ENCODE peak calls at places on chromosome 3, in nine cellular contexts. N, H, I, W, M, R, K, Q and J are unnamed samples.

GRCh38 chr3:191523099-191523498 is 62.1 kb downstream of the PYDC2 start:
- DNase-seq in N (no peak), R (no peak), K (no peak), H (no peak), W (no peak), M (peak; percentile 83), Q (no peak), I (no peak), J (no peak)

GRCh38 chr3:16174389-16174788 is at the start of gene GALNT15:
- DNase-seq in H (peak; percentile 89), W (peak; percentile 98), M (no peak), R (peak; percentile 45), I (peak; percentile 98), K (peak; percentile 4), N (peak; percentile 94), Q (no peak), J (peak; percentile 47)

GRCh38 chr3:167992384-167992783 is 103.3 kb downstream of the GOLIM4 start:
- DNase-seq in Q (no peak), R (no peak), M (no peak), K (no peak), I (no peak), H (no peak), N (no peak), W (no peak), J (no peak)

GRCh38 chr3:149332781-149333517 is 487 bp downstream of the TM4SF18 start:
- DNase-seq in I (peak; percentile 43), R (no peak), W (no peak), Q (peak; percentile 53), H (no peak), K (no peak), M (no peak), N (peak; percentile 38), J (no peak)

GRCh38 chr3:188558343-188559068 is 404.5 kb downstream of the LPP start:
- DNase-seq in H (no peak), Q (no peak), W (peak; percentile 23), I (peak; percentile 54), N (peak; percentile 44), R (no peak), K (no peak), M (no peak), J (no peak)

GRCh38 chr3:105647047-105647446 is 221.8 kb downstream of the CBLB start:
- DNase-seq in H (peak; percentile 70), M (peak; percentile 9), N (peak; percentile 91), K (no peak), W (peak; percentile 90), R (no peak), I (peak; percentile 94), Q (peak; percentile 43), J (peak; percentile 94)

GRCh38 chr3:90062018-90062417 is 954.6 kb downstream of the EPHA3 start:
- DNase-seq in H (no peak), W (peak; percentile 35), N (peak; percentile 40), I (no peak), K (no peak), Q (no peak), M (no peak), R (no peak), J (peak; percentile 19)

GRCh38 chr3:132788299-132788698 is 66.1 kb upstream of the NPHP3 start:
- DNase-seq in I (peak; percentile 88), Q (no peak), H (peak; percentile 21), R (no peak), K (peak; percentile 57), M (peak; percentile 9), N (peak; percentile 90), W (peak; percentile 94), J (peak; percentile 41)

GRCh38 chr3:42705039-42705767 is 2.6 kb upstream of the HHATL start:
- DNase-seq in R (peak; percentile 40), Q (no peak), K (no peak), H (no peak), I (no peak), N (no peak), M (no peak), W (no peak), J (no peak)

GRCh38 chr3:133573054-133573628 is 345 bp upstream of the CDV3 start:
- DNase-seq in H (peak; percentile 100), N (peak; percentile 100), M (no peak), I (peak; percentile 100), Q (peak; percentile 99), W (peak; percentile 100), K (no peak), R (peak; percentile 98), J (peak; percentile 99)

GRCh38 chr3:51083490-51083889 is 301.6 kb upstream of the MANF start:
- DNase-seq in Q (no peak), H (no peak), W (no peak), K (no peak), I (no peak), M (no peak), R (no peak), N (no peak), J (no peak)

GRCh38 chr3:17738921-17739320 is 3.5 kb downstream of the TBC1D5 start:
- DNase-seq in W (no peak), Q (no peak), I (no peak), M (no peak), R (no peak), H (no peak), N (no peak), K (no peak), J (no peak)

GRCh38 chr3:29718661-29719065 is 437.8 kb downstream of the RBMS3 start:
- DNase-seq in W (peak; percentile 24), H (no peak), R (no peak), N (no peak), M (no peak), Q (no peak), K (no peak), I (no peak), J (no peak)

GRCh38 chr3:50428007-50428633 is 68.8 kb upstream of the TMEM115 start:
- DNase-seq in H (no peak), Q (no peak), W (no peak), K (no peak), I (peak; percentile 30), N (no peak), R (no peak), M (no peak), J (no peak)

GRCh38 chr3:127390365-127391025 is 102.6 kb upstream of the PRR20G start:
- DNase-seq in N (no peak), H (no peak), R (no peak), I (no peak), K (no peak), M (no peak), W (no peak), Q (no peak), J (no peak)

GRCh38 chr3:185726254-185726967 is 98.4 kb downstream of the IGF2BP2 start:
- DNase-seq in H (no peak), M (no peak), N (no peak), Q (no peak), K (no peak), R (no peak), W (no peak), I (no peak), J (no peak)

GRCh38 chr3:125310623-125311076 is 64.5 kb downstream of the ZNF148 start:
- DNase-seq in K (no peak), W (no peak), N (no peak), I (no peak), Q (no peak), R (peak; percentile 71), M (no peak), H (no peak), J (no peak)

GRCh38 chr3:15299036-15299435 is 33.4 kb downstream of the SH3BP5 start:
- DNase-seq in Q (no peak), H (no peak), K (no peak), M (no peak), R (no peak), N (no peak), I (no peak), W (peak; percentile 43), J (no peak)

GRCh38 chr3:170772135-170772534 is 97.9 kb downstream of the RPL22L1 start:
- DNase-seq in M (no peak), W (no peak), N (peak; percentile 60), I (no peak), K (no peak), R (no peak), Q (no peak), H (no peak), J (no peak)

GRCh38 chr3:11236588-11237461 is 35.4 kb upstream of the ATG7 start:
- DNase-seq in K (no peak), I (peak; percentile 88), H (peak; percentile 38), M (peak; percentile 71), R (peak; percentile 94), W (peak; percentile 73), Q (peak; percentile 53), N (peak; percentile 30), J (no peak)

GRCh38 chr3:156449712-156450574 is 105.0 kb downstream of the SSR3 start:
- DNase-seq in Q (peak; percentile 12), M (peak; percentile 59), W (peak; percentile 54), R (no peak), H (no peak), N (peak; percentile 36), K (no peak), I (peak; percentile 44), J (peak; percentile 21)

GRCh38 chr3:154018100-154018696 is 103.0 kb upstream of the ARHGEF26 start:
- DNase-seq in W (peak; percentile 8), Q (no peak), I (peak; percentile 41), N (peak; percentile 7), H (no peak), M (peak; percentile 10), R (peak; percentile 61), K (no peak), J (no peak)

GRCh38 chr3:25566358-25566920 is 98.3 kb downstream of the TOP2B start:
- DNase-seq in M (no peak), W (no peak), H (no peak), K (no peak), Q (no peak), R (no peak), I (no peak), N (no peak), J (no peak)

GRCh38 chr3:175989161-175989560 is 1130.0 kb downstream of the NAALADL2 start:
- DNase-seq in M (no peak), R (no peak), H (no peak), K (no peak), W (no peak), N (no peak), I (no peak), Q (no peak), J (no peak)

GRCh38 chr3:23175361-23176073 is 27.6 kb upstream of the UBE2E2 start:
- DNase-seq in H (no peak), R (no peak), I (no peak), M (no peak), W (peak; percentile 79), K (no peak), N (peak; percentile 29), Q (no peak), J (peak; percentile 53)

GRCh38 chr3:83003917-83004316 is 1242.5 kb upstream of the GBE1 start:
- DNase-seq in N (no peak), R (no peak), I (no peak), K (no peak), H (no peak), M (peak; percentile 26), W (no peak), Q (no peak), J (no peak)

GRCh38 chr3:60301142-60301541 is 950.1 kb downstream of the FHIT start:
- DNase-seq in I (peak; percentile 1), K (no peak), N (peak; percentile 52), Q (no peak), M (no peak), R (no peak), W (peak; percentile 81), H (peak; percentile 76), J (no peak)

GRCh38 chr3:50652709-50653108 is 22.0 kb upstream of the DOCK3 start:
- DNase-seq in Q (no peak), I (peak; percentile 32), W (no peak), R (peak; percentile 67), H (no peak), N (no peak), M (peak; percentile 2), K (no peak), J (no peak)

GRCh38 chr3:19399836-19400235 is 251.5 kb downstream of the KCNH8 start:
- DNase-seq in M (no peak), H (no peak), Q (no peak), W (no peak), I (no peak), N (no peak), R (no peak), K (no peak), J (no peak)

GRCh38 chr3:139657936-139658335 is 19.8 kb downstream of the NMNAT3 start:
- DNase-seq in M (no peak), W (no peak), K (no peak), Q (no peak), R (no peak), N (no peak), H (no peak), I (no peak), J (no peak)

GRCh38 chr3:158532099-158532734 is 38.8 kb upstream of the MLF1 start:
- DNase-seq in H (peak; percentile 23), W (peak; percentile 73), K (no peak), I (peak; percentile 66), Q (peak; percentile 32), N (peak; percentile 56), M (peak; percentile 82), R (no peak), J (peak; percentile 2)